ENCODE peak calls at places on chromosomes 1 and 21, in seven cellular contexts. C is adrenal gland, H is breast epithelium, B is ovary, T is A549, S is esophagus squamous epithelium, Y is testis. G is an unnamed sample. For H3K4me1, the result is how much of the 10 kb centered on the place peaks cover.

GRCh38 chr1:160410412-160411005 is 10.1 kb downstream of the VANGL2 start:
- DNase-seq in C (no peak), H (no peak), B (no peak), T (no peak), S (no peak), Y (no peak), G (no peak)

GRCh38 chr21:33441489-33442477 is 38.0 kb downstream of the TMEM50B start:
- DNase-seq in C (peak), H (peak), B (no peak), T (peak), S (no peak), Y (no peak), G (peak)

GRCh38 chr1:77506771-77507170 is 175.7 kb downstream of the ZZZ3 start:
- DNase-seq in C (no peak), H (no peak), B (no peak), T (no peak), S (no peak), Y (no peak), G (no peak)

GRCh38 chr1:223204424-223204823 is 61.4 kb upstream of the TLR5 start:
- DNase-seq in C (no peak), H (no peak), B (no peak), T (no peak), S (no peak), Y (no peak), G (no peak)

GRCh38 chr1:224137518-224137917 is 23.6 kb downstream of the FBXO28 start:
- DNase-seq in C (no peak), H (no peak), B (no peak), T (no peak), S (no peak), Y (no peak), G (no peak)

GRCh38 chr1:173627269-173627668 is 7.9 kb upstream of the TEX50 start:
- DNase-seq in C (no peak), H (no peak), B (no peak), T (no peak), S (no peak), Y (no peak), G (no peak)

GRCh38 chr1:27006683-27007082 is 6.0 kb downstream of the TENT5B start:
- DNase-seq in C (no peak), H (no peak), B (no peak), T (no peak), S (no peak), Y (no peak), G (no peak)

GRCh38 chr21:41121785-41122415 is 46.1 kb upstream of the BACE2 start:
- DNase-seq in C (peak), H (peak), B (peak), T (peak), S (peak), Y (peak), G (no peak)

GRCh38 chr1:196910208-196910607 is 22.4 kb downstream of the CFHR4 start:
- DNase-seq in C (no peak), H (no peak), B (no peak), T (peak), S (no peak), Y (no peak), G (no peak)
- TF ChIP-seq CTCF in C (no peak), H (no peak), B (no peak), T (no peak), S (no peak), Y (no peak), G (no peak)

DNA sequence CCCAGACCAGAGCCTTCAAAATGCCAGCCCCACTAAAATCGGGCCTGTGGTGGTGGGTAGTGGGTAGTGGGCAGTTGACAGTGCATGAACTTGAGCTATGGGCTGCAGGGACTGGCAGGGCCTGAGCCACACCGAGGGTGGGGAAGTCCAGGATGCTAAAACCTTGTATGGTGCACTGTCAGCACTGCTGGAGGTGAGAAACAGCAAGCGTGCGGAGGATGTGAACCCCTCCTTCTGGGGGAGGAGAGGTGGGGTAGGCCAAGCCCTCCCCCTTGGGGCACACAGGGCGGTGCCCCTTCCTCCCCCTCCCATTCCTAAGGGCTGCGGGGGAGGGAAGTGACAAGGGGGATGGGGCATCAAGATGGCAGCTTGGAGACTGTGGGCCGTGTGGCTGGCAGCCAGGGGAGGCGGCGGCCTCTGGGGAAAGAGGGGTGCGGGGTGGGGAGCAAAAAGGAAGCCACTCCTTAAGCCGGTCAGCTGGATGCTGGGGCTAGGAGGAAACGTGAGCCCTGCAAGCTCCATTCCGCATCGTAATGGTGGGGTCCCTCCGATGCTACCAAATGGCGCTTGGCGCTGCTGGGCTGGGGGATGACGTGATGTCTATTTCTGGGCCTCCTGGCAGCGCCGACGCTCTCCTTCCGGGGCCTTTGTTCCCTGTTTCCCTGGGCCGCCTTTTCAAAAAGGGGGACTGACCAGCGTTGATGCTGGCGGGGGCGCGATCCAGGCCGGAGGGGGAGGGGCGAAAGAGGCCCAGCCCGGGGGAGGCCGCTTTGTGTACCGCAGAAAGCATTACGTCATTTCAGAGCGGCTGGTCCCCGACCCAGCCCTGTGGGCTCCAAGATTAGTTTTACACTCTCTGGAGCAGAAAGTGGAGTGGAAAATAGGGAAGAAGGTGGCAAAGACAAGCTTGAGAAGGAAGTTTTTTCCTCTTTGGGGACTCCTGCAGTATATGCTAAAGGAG is 794 bp downstream of the SYT11 start:
- DNase-seq in C (peak), H (peak), B (peak), T (no peak), S (peak), Y (peak), G (peak)
- TF ChIP-seq POLR2A in C (no peak), H (no peak), B (peak), T (no peak), S (no peak), Y (no peak), G (no peak)

DNA sequence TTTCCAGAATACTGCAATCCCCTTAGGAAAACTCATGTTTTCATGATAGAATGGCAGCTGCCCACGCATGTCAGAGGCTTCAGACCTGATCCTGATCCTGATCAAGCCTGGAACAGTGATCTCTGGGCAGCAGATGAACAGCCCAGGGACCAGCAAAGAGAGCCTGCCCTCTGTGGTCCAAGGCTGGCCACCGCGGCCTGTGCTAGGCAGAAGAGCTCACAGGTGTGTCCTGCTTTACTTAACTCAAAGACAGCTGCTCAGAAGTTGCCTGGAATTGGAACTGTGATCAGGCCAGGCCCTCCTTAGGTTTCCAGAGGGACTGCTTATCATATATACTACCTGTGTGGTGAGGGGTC is 21.2 kb upstream of the BCAR3 start:
- DNase-seq in C (no peak), H (no peak), B (no peak), T (peak), S (no peak), Y (no peak), G (no peak)
- H3K4me1 ChIP-seq in C (under half), H (under half), B (under half), T (half or more), S (under half), Y (under half), G (under half)

GRCh38 chr1:40868051-40868723 is 6.0 kb upstream of the CITED4 start:
- DNase-seq in C (no peak), H (no peak), B (no peak), T (peak), S (no peak), Y (no peak), G (no peak)
- TF ChIP-seq CTCF in C (no peak), H (peak), B (no peak), T (no peak), S (no peak), Y (no peak), G (no peak)

GRCh38 chr1:37685722-37686121 is 6.6 kb upstream of the CDCA8 start:
- DNase-seq in C (no peak), H (no peak), B (no peak), T (no peak), S (no peak), Y (no peak), G (no peak)
- TF ChIP-seq POLR2A in C (no peak), H (no peak), B (no peak), T (no peak), S (no peak), Y (no peak), G (no peak)

GRCh38 chr1:16144325-16145029 is 11.4 kb downstream of the EPHA2 start:
- DNase-seq in C (no peak), H (no peak), B (no peak), T (peak), S (no peak), Y (no peak), G (no peak)
- H3K4me1 ChIP-seq in C (half or more), H (under half), B (under half), T (half or more), S (half or more), Y (half or more), G (under half)

GRCh38 chr1:101993703-101994102 is 3.0 kb downstream of the OLFM3 start:
- DNase-seq in C (no peak), H (no peak), B (no peak), T (peak), S (no peak), Y (no peak), G (no peak)
- TF ChIP-seq CTCF in C (no peak), H (no peak), B (no peak), T (no peak), S (no peak), Y (no peak), G (no peak)

DNA sequence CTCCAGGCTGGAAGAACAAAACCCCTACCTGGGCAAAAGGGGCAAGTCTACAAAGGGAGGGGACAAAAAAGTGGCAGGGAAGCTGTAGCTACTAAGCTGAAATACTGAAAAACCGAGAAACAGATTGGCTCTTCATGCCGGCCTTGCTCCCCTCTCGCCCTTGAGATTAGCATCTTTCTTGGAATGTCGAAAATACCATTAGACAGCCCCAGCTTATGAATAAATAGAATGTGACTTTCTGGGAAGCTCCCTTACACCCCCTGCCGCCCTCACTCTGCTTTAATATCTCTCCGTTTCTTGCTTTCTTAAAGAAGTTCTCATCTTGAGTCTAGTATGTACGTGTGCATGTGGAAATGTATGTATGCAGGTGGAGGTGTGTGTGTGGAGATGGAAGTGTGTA is 14.1 kb downstream of the TRAF3IP3 start:
- DNase-seq in C (no peak), H (no peak), B (no peak), T (no peak), S (no peak), Y (no peak), G (no peak)
- TF ChIP-seq POLR2A in C (no peak), H (no peak), B (no peak), T (no peak), S (no peak), Y (no peak), G (no peak)

GRCh38 chr1:58819719-58820118 is 35.9 kb upstream of the JUN start:
- DNase-seq in C (no peak), H (no peak), B (no peak), T (no peak), S (no peak), Y (no peak), G (no peak)

GRCh38 chr1:58818075-58818474 is 34.2 kb upstream of the JUN start:
- DNase-seq in C (no peak), H (no peak), B (no peak), T (peak), S (no peak), Y (no peak), G (no peak)

GRCh38 chr1:58823481-58824010 is 39.7 kb upstream of the JUN start:
- DNase-seq in C (no peak), H (no peak), B (no peak), T (peak), S (no peak), Y (no peak), G (no peak)

GRCh38 chr1:58818991-58819390 is 35.1 kb upstream of the JUN start:
- DNase-seq in C (no peak), H (no peak), B (no peak), T (no peak), S (no peak), Y (no peak), G (no peak)

GRCh38 chr1:58821309-58821708 is 37.5 kb upstream of the JUN start:
- DNase-seq in C (no peak), H (no peak), B (no peak), T (no peak), S (no peak), Y (no peak), G (no peak)
- H3K4me1 ChIP-seq in C (under half), H (under half), B (under half), T (half or more), S (under half), Y (under half), G (under half)

DNA sequence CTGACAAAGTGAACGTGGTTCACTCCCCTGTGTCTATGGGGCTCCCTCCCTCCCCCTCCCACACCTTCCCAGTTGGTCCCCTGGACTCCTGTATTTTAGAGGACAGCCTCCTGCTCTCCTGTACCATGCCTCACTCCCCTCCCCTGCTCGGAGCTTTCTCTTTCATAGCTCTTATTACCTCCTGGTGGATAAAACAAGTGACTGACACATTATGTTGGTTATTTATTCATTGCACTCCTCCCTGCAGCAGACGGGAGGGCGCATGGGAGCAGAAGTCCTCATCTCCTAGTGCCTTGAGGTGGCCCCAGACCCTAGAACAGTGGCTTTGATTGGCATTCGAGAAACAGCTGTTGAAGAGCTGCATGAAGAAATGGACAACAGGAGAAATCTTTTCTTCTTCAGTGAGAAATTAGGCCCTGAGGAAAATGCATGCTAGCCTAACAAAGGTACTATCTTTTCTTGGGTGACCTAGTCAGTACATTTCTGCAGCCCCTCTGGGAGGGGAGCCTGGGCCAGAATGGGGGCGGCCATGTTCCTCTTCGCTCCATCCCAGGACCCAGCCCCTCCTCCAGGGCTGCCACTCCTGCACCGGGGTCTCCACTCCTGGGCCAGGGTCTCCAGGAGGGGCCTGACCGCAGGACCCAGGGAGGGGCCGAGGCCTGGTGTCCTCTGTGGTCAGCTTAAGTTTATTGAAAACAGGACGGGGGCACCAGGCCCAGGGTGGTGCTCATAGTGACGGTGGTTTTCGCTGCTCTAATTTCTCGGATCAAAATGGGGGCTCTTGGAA is 1.2 kb upstream of the TFF1 start:
- DNase-seq in C (no peak), H (no peak), B (no peak), T (peak), S (no peak), Y (no peak), G (no peak)
- TF ChIP-seq CTCF in C (no peak), H (no peak), B (no peak), T (no peak), S (no peak), Y (no peak), G (no peak)

G was measured in spleen.